ENCODE peak calls at places on chromosomes 4 and X, in five cellular contexts. P, D, G, Q and Z are unnamed samples.

GRCh38 chr4:8472689-8473197 is 32.2 kb downstream of the TRMT44 start:
- DNase-seq in P (no peak), D (no peak), G (no peak), Q (no peak), Z (no peak)

GRCh38 chr4:111040904-111041303 is 418.0 kb upstream of the PITX2 start:
- DNase-seq in P (no peak), D (no peak), G (no peak), Q (peak), Z (no peak)

GRCh38 chr4:88696620-88697019 is 1.0 kb downstream of the NAP1L5 start:
- DNase-seq in P (no peak), D (no peak), G (no peak), Q (peak), Z (no peak)

GRCh38 chr4:139658185-139658584 is 7.4 kb upstream of the MGST2 start:
- DNase-seq in P (no peak), D (peak), G (no peak), Q (peak), Z (no peak)

GRCh38 chr4:80711956-80712355 is 318.6 kb upstream of the BMP3 start:
- DNase-seq in P (no peak), D (no peak), G (peak), Q (no peak), Z (no peak)

GRCh38 chr4:169351860-169352259 is 81.1 kb upstream of the SH3RF1 start:
- DNase-seq in P (no peak), D (no peak), G (peak), Q (no peak), Z (no peak)

GRCh38 chr4:74267998-74268606 is 40.2 kb upstream of the EPGN start:
- DNase-seq in P (no peak), D (no peak), G (no peak), Q (peak), Z (no peak)

GRCh38 chr4:174517502-174517901 is 4.8 kb downstream of the HPGD start:
- DNase-seq in P (no peak), D (no peak), G (no peak), Q (no peak), Z (no peak)

GRCh38 chr4:8746523-8747466 is 124.8 kb downstream of the HMX1 start:
- DNase-seq in P (peak), D (no peak), G (no peak), Q (no peak), Z (no peak)

GRCh38 chr4:118327554-118328241 is 25.1 kb downstream of the PRSS12 start:
- DNase-seq in P (no peak), D (no peak), G (no peak), Q (no peak), Z (no peak)

GRCh38 chrX:5965406-5965805 is 263.3 kb downstream of the NLGN4X start:
- DNase-seq in P (no peak), D (no peak), G (no peak), Q (no peak), Z (no peak)

GRCh38 chr4:80367737-80368136 is 32.2 kb downstream of the CFAP299 start:
- DNase-seq in P (no peak), D (no peak), G (no peak), Q (peak), Z (no peak)

GRCh38 chr4:76090241-76090691 is 15.8 kb downstream of the ART3 start:
- DNase-seq in P (no peak), D (no peak), G (no peak), Q (peak), Z (no peak)

GRCh38 chr4:7831330-7831729 is 108.3 kb downstream of the AFAP1 start:
- DNase-seq in P (no peak), D (no peak), G (peak), Q (peak), Z (peak)

GRCh38 chr4:111879539-111879938 is 265.7 kb upstream of the FAM241A start:
- DNase-seq in P (no peak), D (no peak), G (peak), Q (no peak), Z (peak)

GRCh38 chrX:56947695-56948094 is 47.6 kb downstream of the SPIN3 start:
- DNase-seq in P (no peak), D (no peak), G (no peak), Q (peak), Z (no peak)

GRCh38 chr4:124019749-124020549 is 623.4 kb downstream of the SPRY1 start:
- DNase-seq in P (no peak), D (no peak), G (no peak), Q (no peak), Z (no peak)

GRCh38 chr4:32499176-32499575 is 1779.0 kb downstream of the PCDH7 start:
- DNase-seq in P (no peak), D (no peak), G (no peak), Q (peak), Z (no peak)

GRCh38 chr4:185713272-185713671 is 98.7 kb downstream of the SORBS2 start:
- DNase-seq in P (no peak), D (no peak), G (no peak), Q (peak), Z (no peak)

GRCh38 chrX:25858273-25858880 is 279.8 kb upstream of the MAGEB18 start:
- DNase-seq in P (no peak), D (no peak), G (peak), Q (peak), Z (peak)

GRCh38 chr4:87493147-87493546 is 36.0 kb downstream of the SPARCL1 start:
- DNase-seq in P (no peak), D (no peak), G (no peak), Q (no peak), Z (no peak)

GRCh38 chr4:85825937-85826678 is 351.2 kb downstream of the ARHGAP24 start:
- DNase-seq in P (no peak), D (no peak), G (peak), Q (no peak), Z (peak)

GRCh38 chr4:115054836-115055235 is 58.6 kb downstream of the NDST4 start:
- DNase-seq in P (no peak), D (no peak), G (no peak), Q (peak), Z (peak)

GRCh38 chr4:65089666-65090065 is 580.6 kb downstream of the EPHA5 start:
- DNase-seq in P (no peak), D (no peak), G (no peak), Q (no peak), Z (peak)

GRCh38 chrX:68684291-68684918 is 36.9 kb downstream of the STARD8 start:
- DNase-seq in P (peak), D (peak), G (no peak), Q (no peak), Z (no peak)

GRCh38 chr4:189202182-189202868 is 738.3 kb upstream of the FRG1 start:
- DNase-seq in P (peak), D (peak), G (peak), Q (peak), Z (no peak)

GRCh38 chr4:101795704-101796103 is 5.2 kb downstream of the BANK1 start:
- DNase-seq in P (no peak), D (no peak), G (no peak), Q (no peak), Z (no peak)

GRCh38 chrX:106894978-106895452 is 8.1 kb downstream of the RIPPLY1 start:
- DNase-seq in P (no peak), D (no peak), G (peak), Q (peak), Z (no peak)

GRCh38 chr4:83138979-83139378 is 24.4 kb upstream of the PLAC8 start:
- DNase-seq in P (no peak), D (peak), G (no peak), Q (no peak), Z (no peak)

GRCh38 chr4:177380730-177381287 is 61.4 kb downstream of the AGA start:
- DNase-seq in P (no peak), D (no peak), G (peak), Q (no peak), Z (no peak)

GRCh38 chr4:95470622-95471021 is 78.2 kb downstream of the UNC5C start:
- DNase-seq in P (no peak), D (no peak), G (no peak), Q (no peak), Z (no peak)

GRCh38 chr4:142940614-142941013 is 94.5 kb upstream of the INPP4B start:
- DNase-seq in P (no peak), D (no peak), G (no peak), Q (no peak), Z (peak)

GRCh38 chrX:150239946-150240642 is 123.0 kb upstream of the MAMLD1 start:
- DNase-seq in P (no peak), D (no peak), G (no peak), Q (no peak), Z (no peak)

GRCh38 chrX:77431227-77431626 is 16.0 kb upstream of the FGF16 start:
- DNase-seq in P (no peak), D (no peak), G (peak), Q (no peak), Z (peak)

GRCh38 chr4:138821321-138821720 is 194.3 kb upstream of the NOCT start:
- DNase-seq in P (no peak), D (no peak), G (no peak), Q (no peak), Z (no peak)

GRCh38 chr4:100811046-100811445 is 293.2 kb upstream of the EMCN start:
- DNase-seq in P (no peak), D (no peak), G (no peak), Q (no peak), Z (no peak)

GRCh38 chr4:57403591-57403990 is 293.4 kb upstream of the IGFBP7 start:
- DNase-seq in P (no peak), D (no peak), G (no peak), Q (peak), Z (no peak)

GRCh38 chrX:110212299-110212698 is 105.6 kb downstream of the AMMECR1 start:
- DNase-seq in P (no peak), D (no peak), G (peak), Q (no peak), Z (no peak)